ENCODE peak calls at places on chromosomes 13 and 19, in seven cellular contexts. W, A, B, E, U, K and D are unnamed samples.

GRCh38 chr19:7226749-7227148 is 67.5 kb downstream of the INSR start:
- DNase-seq in K (peak), W (no peak), A (no peak), E (no peak), U (no peak), B (no peak), D (no peak)

GRCh38 chr19:35774274-35775045 is 904 bp upstream of the ARHGAP33 start:
- DNase-seq in B (no peak), A (no peak), E (no peak), W (no peak), U (no peak), K (no peak), D (no peak)

GRCh38 chr13:51560336-51560735 is 23.9 kb upstream of the WDFY2 start:
- DNase-seq in K (no peak), B (no peak), A (no peak), U (no peak), E (no peak), W (no peak), D (peak)

GRCh38 chr13:100707818-100708740 is 33.5 kb upstream of the TMTC4 start:
- DNase-seq in U (no peak), E (no peak), B (peak), A (peak), W (no peak), K (peak), D (peak)

GRCh38 chr19:29537181-29537580 is 11.4 kb downstream of the VSTM2B start:
- DNase-seq in K (no peak), E (no peak), W (no peak), A (no peak), U (no peak), B (no peak), D (no peak)

GRCh38 chr13:47178090-47178950 is 281.5 kb upstream of the HTR2A start:
- DNase-seq in K (no peak), E (no peak), B (peak), U (no peak), W (no peak), A (no peak), D (peak)

GRCh38 chr13:38538412-38538811 is 148.5 kb upstream of the FREM2 start:
- DNase-seq in E (no peak), K (no peak), U (no peak), B (no peak), A (no peak), W (no peak), D (no peak)

GRCh38 chr19:48543121-48543710 is 8.8 kb upstream of the SULT2B1 start:
- DNase-seq in U (no peak), E (no peak), B (peak), W (no peak), K (peak), A (peak), D (peak)

GRCh38 chr19:372306-372890 is 27.8 kb upstream of the MIER2 start:
- DNase-seq in W (peak), A (no peak), E (no peak), U (no peak), B (no peak), K (peak), D (no peak)

GRCh38 chr13:31073859-31074718 is 87.6 kb downstream of the HSPH1 start:
- DNase-seq in K (peak), B (peak), A (peak), W (no peak), E (no peak), U (peak), D (peak)

GRCh38 chr13:32734511-32734910 is 148.3 kb downstream of the PDS5B start:
- DNase-seq in A (peak), B (peak), K (peak), E (no peak), U (no peak), W (peak), D (peak)

GRCh38 chr19:51123381-51124186 is 1.1 kb upstream of the SIGLEC9 start:
- DNase-seq in W (no peak), K (no peak), U (no peak), E (no peak), B (no peak), A (no peak), D (peak)

GRCh38 chr19:35716735-35716984 is 1.1 kb upstream of the KMT2B start:
- DNase-seq in K (no peak), A (no peak), E (no peak), W (no peak), B (no peak), U (no peak), D (no peak)

GRCh38 chr13:78168981-78169380 is 250.3 kb upstream of the EDNRB start:
- DNase-seq in K (no peak), W (no peak), U (no peak), E (no peak), B (no peak), A (no peak), D (peak)

GRCh38 chr13:94305463-94305862 is 174.0 kb downstream of the DCT start:
- DNase-seq in B (peak), A (peak), U (no peak), E (no peak), W (no peak), K (peak), D (no peak)

GRCh38 chr13:80399340-80400163 is 58.6 kb upstream of the SPRY2 start:
- DNase-seq in K (no peak), A (peak), B (peak), U (no peak), W (no peak), E (no peak), D (peak)

GRCh38 chr19:30525383-30525782 is 153.2 kb downstream of the ZNF536 start:
- DNase-seq in K (no peak), E (no peak), W (no peak), B (no peak), U (no peak), A (no peak), D (no peak)

GRCh38 chr13:48214519-48215121 is 18.4 kb upstream of the ITM2B start:
- DNase-seq in K (no peak), E (no peak), A (peak), W (no peak), B (peak), U (no peak), D (peak)

GRCh38 chr13:39401756-39402155 is 201.2 kb downstream of the LHFPL6 start:
- DNase-seq in U (no peak), K (peak), E (no peak), B (no peak), A (no peak), W (no peak), D (peak)

GRCh38 chr19:53076984-53077383 is 26.2 kb downstream of the ZNF160 start:
- DNase-seq in U (no peak), B (peak), E (peak), A (no peak), W (no peak), K (peak), D (peak)

GRCh38 chr13:109945206-109945960 is 159.0 kb upstream of the IRS2 start:
- DNase-seq in W (peak), B (peak), A (peak), U (no peak), K (peak), E (no peak), D (no peak)

GRCh38 chr19:17534767-17535166 is 20.7 kb upstream of the COLGALT1 start:
- DNase-seq in B (no peak), U (no peak), E (no peak), W (no peak), A (no peak), K (no peak), D (no peak)

GRCh38 chr13:112711528-112712265 is 21.9 kb downstream of the ATP11A start:
- DNase-seq in B (peak), U (no peak), A (peak), K (peak), W (peak), E (peak), D (peak)
- TF ChIP-seq CTCF in B (peak), U (peak), A (peak), K (peak), W (peak), E (no peak), D (no peak)

GRCh38 chr19:31613683-31614219 is 264.5 kb upstream of the TSHZ3 start:
- DNase-seq in A (no peak), K (no peak), E (no peak), U (no peak), W (no peak), B (no peak), D (no peak)
- TF ChIP-seq CTCF in A (no peak), K (no peak), E (no peak), U (no peak), W (no peak), B (no peak), D (no peak)

DNA sequence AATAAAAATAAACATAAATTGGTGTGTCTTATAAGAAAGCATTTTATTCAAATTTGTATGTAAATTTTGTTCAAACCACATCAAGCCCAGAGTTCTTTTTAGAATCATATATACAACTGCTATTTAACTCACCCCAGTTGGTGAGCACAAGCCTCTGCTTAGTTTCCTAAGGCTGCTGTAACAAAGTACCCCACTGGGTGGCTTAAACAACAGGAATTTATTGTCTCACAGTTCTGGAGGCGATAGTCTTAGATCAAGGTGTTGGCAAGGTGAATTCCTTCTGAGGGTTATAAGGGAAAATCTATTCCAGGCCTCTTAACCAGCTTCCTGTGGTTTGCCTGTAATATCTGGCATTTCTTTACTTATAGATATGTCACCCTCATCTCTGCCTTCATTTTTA is 1133.5 kb downstream of the OLFM4 start:
- DNase-seq in K (no peak), B (no peak), W (no peak), A (no peak), U (no peak), E (no peak), D (peak)
- TF ChIP-seq CTCF in K (no peak), B (no peak), W (no peak), A (no peak), U (no peak), E (no peak), D (no peak)

GRCh38 chr19:23909222-23909621 is 5.5 kb upstream of the ZNF726 start:
- DNase-seq in E (no peak), W (no peak), B (no peak), A (no peak), K (no peak), U (no peak), D (no peak)

GRCh38 chr19:23904406-23904805 is 10.3 kb upstream of the ZNF726 start:
- DNase-seq in W (no peak), K (no peak), U (no peak), B (no peak), E (no peak), A (no peak), D (no peak)

GRCh38 chr19:23908165-23908564 is 6.5 kb upstream of the ZNF726 start:
- DNase-seq in E (no peak), U (no peak), B (no peak), W (no peak), A (no peak), K (no peak), D (no peak)

GRCh38 chr19:23906835-23907234 is 7.9 kb upstream of the ZNF726 start:
- DNase-seq in A (no peak), E (no peak), B (no peak), U (no peak), K (no peak), W (no peak), D (no peak)

DNA sequence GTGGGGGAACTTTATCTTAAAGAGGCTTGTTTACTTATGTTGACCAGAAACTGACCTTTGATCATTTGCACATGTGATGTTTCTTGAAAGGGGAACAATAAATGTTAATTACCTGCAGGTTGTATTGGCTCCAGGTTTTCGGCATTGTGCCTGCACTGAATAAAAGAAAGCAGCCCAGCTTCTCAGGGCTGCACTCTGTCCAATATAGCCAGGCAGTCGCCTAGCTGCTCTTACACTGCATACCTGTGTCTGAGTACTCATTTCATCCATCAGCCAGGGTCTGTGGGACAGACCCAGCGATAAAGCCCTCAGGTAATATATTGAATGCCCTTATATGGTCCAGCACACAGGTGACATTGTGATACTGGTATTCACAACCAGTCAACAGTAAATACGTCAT is 8.9 kb upstream of the ZNF726 start:
- DNase-seq in U (no peak), A (no peak), W (no peak), K (no peak), E (no peak), B (no peak), D (no peak)
- TF ChIP-seq CTCF in U (no peak), A (no peak), W (no peak), K (no peak), E (no peak), B (no peak), D (no peak)

GRCh38 chr19:54233941-54234340 is 8.6 kb downstream of the LILRA6 start:
- DNase-seq in W (no peak), U (no peak), E (no peak), K (no peak), B (no peak), A (no peak), D (no peak)

GRCh38 chr19:54230031-54230430 is 7.2 kb upstream of the LILRB3 start:
- DNase-seq in K (no peak), E (no peak), B (no peak), A (no peak), W (no peak), U (no peak), D (no peak)

GRCh38 chr19:54229146-54229545 is 6.3 kb upstream of the LILRB3 start:
- DNase-seq in K (no peak), A (no peak), B (no peak), U (no peak), E (no peak), W (no peak), D (no peak)

GRCh38 chr19:54231077-54231931 is 8.5 kb upstream of the LILRB3 start:
- DNase-seq in K (peak), E (peak), W (peak), U (peak), A (peak), B (peak), D (peak)

DNA sequence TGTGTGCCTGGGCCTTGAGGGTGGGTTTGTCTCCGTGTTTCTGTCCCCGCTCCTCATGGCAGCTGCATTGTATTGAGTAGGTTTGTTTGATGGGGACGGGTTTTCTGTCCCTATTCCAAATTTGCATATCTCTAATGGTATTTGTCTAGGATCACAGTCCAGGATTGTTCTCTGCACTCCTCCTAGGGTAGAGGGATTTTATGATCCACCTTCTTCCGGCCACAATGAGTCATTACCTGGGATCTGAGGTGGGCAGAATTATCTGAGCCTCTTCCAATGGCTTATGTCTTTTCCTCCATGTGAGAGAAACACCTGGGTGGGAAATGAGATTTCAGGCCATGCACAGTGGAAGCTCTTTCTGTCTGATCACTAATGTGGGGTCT is 9.7 kb upstream of the LILRB3 start:
- DNase-seq in B (no peak), W (no peak), A (peak), E (no peak), K (no peak), U (no peak), D (no peak)
- TF ChIP-seq CTCF in B (no peak), W (no peak), A (no peak), E (no peak), K (no peak), U (no peak), D (no peak)

GRCh38 chr19:36972594-36972993 is 56.5 kb downstream of the ZNF568 start:
- DNase-seq in U (no peak), B (no peak), A (no peak), W (no peak), E (no peak), K (no peak), D (no peak)

GRCh38 chr19:36973844-36974195 is 57.7 kb downstream of the ZNF568 start:
- DNase-seq in B (no peak), U (no peak), W (no peak), E (no peak), K (no peak), A (no peak), D (no peak)

DNA sequence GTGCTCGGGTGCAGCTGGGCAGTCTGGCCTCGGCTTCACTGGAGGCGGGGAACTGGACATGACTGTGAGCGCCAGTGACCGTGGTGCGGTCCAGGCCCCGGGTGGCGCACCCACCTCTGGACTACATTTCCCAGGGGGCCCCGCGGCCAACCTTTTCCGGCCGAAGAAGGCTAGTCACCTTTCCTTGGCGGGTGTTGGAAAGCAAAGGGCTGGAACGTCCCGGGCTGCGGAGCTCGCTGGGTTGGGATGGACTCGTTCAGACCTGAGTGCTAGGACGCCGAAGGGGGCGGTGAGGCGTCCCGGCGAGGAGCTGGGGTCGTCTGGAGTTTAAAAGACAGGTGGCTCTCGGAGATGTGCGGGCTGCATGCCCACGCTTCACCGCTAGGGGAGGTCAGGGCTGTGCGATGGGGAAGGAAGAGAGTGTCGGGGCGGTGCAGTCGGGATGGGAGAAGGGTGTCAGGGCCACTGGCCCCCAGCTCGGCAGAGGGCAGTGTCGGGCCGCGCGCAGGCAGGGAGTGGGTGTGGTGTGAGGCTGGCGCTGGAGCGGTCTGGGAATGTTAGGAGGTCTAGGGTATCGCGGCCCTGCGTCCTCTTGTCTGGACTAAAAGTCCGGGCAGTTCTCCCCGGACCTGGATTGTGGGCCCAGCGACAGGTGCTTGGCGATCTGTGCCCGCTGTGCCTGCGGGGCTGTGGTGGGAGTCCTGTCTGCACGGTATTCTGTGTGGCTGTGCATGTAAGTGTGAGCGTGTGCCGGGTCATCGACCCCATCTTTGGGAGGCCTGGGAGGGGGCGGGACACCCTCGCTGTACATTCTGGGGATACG is 57.1 kb downstream of the ZNF568 start:
- DNase-seq in A (no peak), U (peak), E (no peak), W (peak), B (peak), K (peak), D (no peak)
- TF ChIP-seq CTCF in A (no peak), U (peak), E (no peak), W (peak), B (peak), K (peak), D (no peak)